ENCODE peak calls at places on chromosomes 13 and 19, in seven cellular contexts. One of them, this sample, is unnamed.

GRCh38 chr19:28578786-28579505 is 634.0 kb downstream of the UQCRFS1 start:
- DNase-seq in heart left ventricle: no peak
- DNase-seq in NCI-H2029: no peak
- DNase-seq in stimulated activated CD4-positive, alpha-beta T cell treated with anti-CD3 and anti-CD28 coated beads, Interleukin-1b, Interleukin-23, amount 100 ng/mL, for 1 hour: no peak
- DNase-seq in dorsolateral prefrontal cortex: no peak
- DNase-seq in frontal cortex: no peak
- DNase-seq in kidney epithelial cell: no peak
- DNase-seq in this sample: no peak

GRCh38 chr19:18701250-18701608 is 17.7 kb downstream of the CRTC1 start:
- DNase-seq in heart left ventricle: no peak
- DNase-seq in kidney epithelial cell: no peak
- DNase-seq in frontal cortex: no peak
- DNase-seq in NCI-H2029: no peak
- DNase-seq in stimulated activated CD4-positive, alpha-beta T cell treated with anti-CD3 and anti-CD28 coated beads, Interleukin-1b, Interleukin-23, amount 100 ng/mL, for 1 hour: no peak
- DNase-seq in dorsolateral prefrontal cortex: no peak
- DNase-seq in this sample: no peak

GRCh38 chr19:16594681-16595091 is 22.5 kb upstream of the SLC35E1 start:
- DNase-seq in frontal cortex: no peak
- DNase-seq in heart left ventricle: no peak
- DNase-seq in dorsolateral prefrontal cortex: no peak
- DNase-seq in NCI-H2029: no peak
- DNase-seq in stimulated activated CD4-positive, alpha-beta T cell treated with anti-CD3 and anti-CD28 coated beads, Interleukin-1b, Interleukin-23, amount 100 ng/mL, for 1 hour: no peak
- DNase-seq in kidney epithelial cell: no peak
- DNase-seq in this sample: no peak

GRCh38 chr19:1264801-1265610 is 4.1 kb upstream of the CIRBP start:
- DNase-seq in kidney epithelial cell: no peak
- DNase-seq in NCI-H2029: no peak
- DNase-seq in dorsolateral prefrontal cortex: no peak
- DNase-seq in heart left ventricle: peak
- DNase-seq in frontal cortex: no peak
- DNase-seq in stimulated activated CD4-positive, alpha-beta T cell treated with anti-CD3 and anti-CD28 coated beads, Interleukin-1b, Interleukin-23, amount 100 ng/mL, for 1 hour: no peak
- DNase-seq in this sample: no peak

GRCh38 chr13:60627071-60627686 is 230.2 kb downstream of the TDRD3 start:
- DNase-seq in kidney epithelial cell: no peak
- DNase-seq in stimulated activated CD4-positive, alpha-beta T cell treated with anti-CD3 and anti-CD28 coated beads, Interleukin-1b, Interleukin-23, amount 100 ng/mL, for 1 hour: no peak
- DNase-seq in NCI-H2029: no peak
- DNase-seq in frontal cortex: no peak
- DNase-seq in heart left ventricle: no peak
- DNase-seq in dorsolateral prefrontal cortex: peak
- DNase-seq in this sample: no peak

GRCh38 chr19:17779281-17779930 is 15.5 kb upstream of the B3GNT3 start:
- DNase-seq in frontal cortex: peak
- DNase-seq in kidney epithelial cell: no peak
- DNase-seq in NCI-H2029: no peak
- DNase-seq in stimulated activated CD4-positive, alpha-beta T cell treated with anti-CD3 and anti-CD28 coated beads, Interleukin-1b, Interleukin-23, amount 100 ng/mL, for 1 hour: no peak
- DNase-seq in heart left ventricle: peak
- DNase-seq in dorsolateral prefrontal cortex: no peak
- DNase-seq in this sample: no peak

GRCh38 chr19:14515501-14516047 is 2.6 kb downstream of the DNAJB1 start:
- DNase-seq in stimulated activated CD4-positive, alpha-beta T cell treated with anti-CD3 and anti-CD28 coated beads, Interleukin-1b, Interleukin-23, amount 100 ng/mL, for 1 hour: no peak
- DNase-seq in heart left ventricle: no peak
- DNase-seq in NCI-H2029: no peak
- DNase-seq in dorsolateral prefrontal cortex: no peak
- DNase-seq in kidney epithelial cell: no peak
- DNase-seq in frontal cortex: no peak
- DNase-seq in this sample: no peak

GRCh38 chr13:82672248-82672647 is 1210.0 kb downstream of the SLITRK1 start:
- DNase-seq in stimulated activated CD4-positive, alpha-beta T cell treated with anti-CD3 and anti-CD28 coated beads, Interleukin-1b, Interleukin-23, amount 100 ng/mL, for 1 hour: no peak
- DNase-seq in kidney epithelial cell: no peak
- DNase-seq in frontal cortex: no peak
- DNase-seq in NCI-H2029: no peak
- DNase-seq in heart left ventricle: no peak
- DNase-seq in dorsolateral prefrontal cortex: no peak
- DNase-seq in this sample: no peak

GRCh38 chr13:97319088-97319487 is 97.0 kb downstream of the MBNL2 start:
- DNase-seq in NCI-H2029: no peak
- DNase-seq in heart left ventricle: peak
- DNase-seq in stimulated activated CD4-positive, alpha-beta T cell treated with anti-CD3 and anti-CD28 coated beads, Interleukin-1b, Interleukin-23, amount 100 ng/mL, for 1 hour: no peak
- DNase-seq in dorsolateral prefrontal cortex: peak
- DNase-seq in frontal cortex: no peak
- DNase-seq in kidney epithelial cell: no peak
- DNase-seq in this sample: no peak

GRCh38 chr19:10270616-10271394 is at the start of gene ICAM1:
- DNase-seq in dorsolateral prefrontal cortex: no peak
- DNase-seq in kidney epithelial cell: no peak
- DNase-seq in NCI-H2029: peak
- DNase-seq in frontal cortex: no peak
- DNase-seq in heart left ventricle: peak
- DNase-seq in stimulated activated CD4-positive, alpha-beta T cell treated with anti-CD3 and anti-CD28 coated beads, Interleukin-1b, Interleukin-23, amount 100 ng/mL, for 1 hour: no peak
- DNase-seq in this sample: no peak